ENCODE peak calls at places on chromosomes 5 and 9, in six cellular contexts. Q is AG09309, V is pancreas, K is lung, U is HCT116, H is adrenal gland. S is an unnamed sample.

GRCh38 chr5:17056056-17056690 is 120.1 kb upstream of the MYO10 start:
- DNase-seq in U (no peak), K (no peak), H (no peak), V (no peak), Q (no peak), S (no peak)

GRCh38 chr5:124343021-124343420 is 403.4 kb downstream of the ZNF608 start:
- DNase-seq in K (no peak), U (no peak), H (no peak), V (no peak), Q (no peak), S (no peak)

GRCh38 chr5:174205939-174206338 is 160.4 kb downstream of the NSG2 start:
- DNase-seq in Q (no peak), U (no peak), V (no peak), K (no peak), H (no peak), S (no peak)

GRCh38 chr5:143200781-143201398 is 202.6 kb downstream of the NR3C1 start:
- DNase-seq in H (peak), K (no peak), U (no peak), Q (peak), V (no peak), S (no peak)

GRCh38 chr9:16459421-16460148 is 410.9 kb downstream of the BNC2 start:
- DNase-seq in H (no peak), U (no peak), V (no peak), K (no peak), Q (no peak), S (no peak)

GRCh38 chr5:75681125-75681830 is 36.0 kb downstream of the POC5 start:
- DNase-seq in Q (peak), H (no peak), U (peak), K (no peak), V (no peak), S (no peak)

GRCh38 chr9:92504881-92505280 is 22.6 kb upstream of the ASPN start:
- DNase-seq in K (no peak), U (no peak), Q (no peak), H (no peak), V (no peak), S (no peak)

GRCh38 chr9:96604005-96604320 is 15.7 kb downstream of the CDC14B start:
- DNase-seq in V (no peak), K (no peak), H (peak), U (no peak), Q (no peak), S (no peak)

GRCh38 chr5:141637693-141638419 is 1.1 kb downstream of the RELL2 start:
- DNase-seq in K (peak), H (peak), V (peak), Q (no peak), U (no peak), S (peak)

GRCh38 chr9:21415492-21416267 is 6.8 kb downstream of the IFNA8 start:
- DNase-seq in K (no peak), H (no peak), U (no peak), V (no peak), Q (no peak), S (peak)

GRCh38 chr5:130324953-130325671 is 420.8 kb downstream of the CHSY3 start:
- DNase-seq in V (no peak), H (no peak), Q (no peak), K (no peak), U (no peak), S (no peak)

GRCh38 chr9:124489222-124489621 is 18.0 kb downstream of the NR5A1 start:
- DNase-seq in Q (peak), U (no peak), K (no peak), H (peak), V (no peak), S (no peak)

GRCh38 chr5:109411175-109411514 is 1.4 kb upstream of the PJA2 start:
- DNase-seq in K (no peak), V (no peak), H (no peak), U (no peak), Q (no peak), S (no peak)

GRCh38 chr5:40877371-40877988 is 31.8 kb upstream of the C7 start:
- DNase-seq in H (no peak), V (no peak), U (peak), Q (no peak), K (no peak), S (no peak)

GRCh38 chr5:142735323-142736246 is 34.6 kb upstream of the ARHGAP26 start:
- DNase-seq in K (no peak), H (no peak), Q (no peak), V (no peak), U (no peak), S (no peak)

GRCh38 chr5:56640763-56641406 is 174.5 kb upstream of the MAP3K1 start:
- DNase-seq in U (no peak), Q (no peak), H (peak), K (no peak), V (no peak), S (peak)

GRCh38 chr9:120513825-120514598 is 66.0 kb downstream of the CDK5RAP2 start:
- DNase-seq in Q (no peak), K (no peak), U (no peak), H (no peak), V (no peak), S (no peak)

GRCh38 chr5:124869481-124870033 is 123.1 kb upstream of the ZNF608 start:
- DNase-seq in H (no peak), Q (no peak), K (no peak), V (no peak), U (no peak), S (no peak)

GRCh38 chr5:122076669-122077450 is 1.2 kb downstream of the LOX start:
- DNase-seq in U (no peak), V (peak), H (peak), Q (no peak), K (peak), S (peak)

GRCh38 chr9:14395300-14396082 is 81.5 kb upstream of the NFIB start:
- DNase-seq in Q (no peak), H (peak), K (no peak), V (no peak), U (no peak), S (no peak)

GRCh38 chr9:84667571-84668203 is 1.8 kb upstream of the NTRK2 start:
- DNase-seq in K (no peak), U (no peak), H (no peak), V (no peak), Q (no peak), S (no peak)

GRCh38 chr5:54063817-54064216 is 246.6 kb downstream of the ARL15 start:
- DNase-seq in U (no peak), H (no peak), K (no peak), V (no peak), Q (peak), S (no peak)

DNA sequence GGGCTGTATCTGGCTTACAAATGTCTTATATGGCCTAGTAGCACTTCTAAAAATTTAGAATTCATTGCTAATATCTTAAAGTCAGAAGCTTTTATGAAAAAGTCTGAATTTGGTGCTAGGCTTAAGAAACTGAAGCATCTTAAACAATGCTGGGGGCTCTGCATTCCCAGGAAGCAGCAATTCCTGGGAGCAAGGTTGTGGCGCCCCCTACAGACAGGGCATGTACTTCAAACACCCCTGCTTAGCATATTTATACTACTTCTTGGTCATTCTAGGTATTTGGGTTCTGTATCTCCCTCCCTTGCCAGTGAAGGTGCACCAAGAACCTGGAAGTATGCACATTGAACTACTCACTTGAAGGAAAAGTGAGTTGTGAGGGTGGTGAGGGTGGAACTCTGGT is 64.6 kb upstream of the GRIA1 start:
- DNase-seq in H (no peak), U (peak), V (peak), K (no peak), Q (no peak), S (no peak)
- TF ChIP-seq CTCF in H (no peak), U (peak), V (no peak), K (no peak), Q (no peak), S (no peak)

DNA sequence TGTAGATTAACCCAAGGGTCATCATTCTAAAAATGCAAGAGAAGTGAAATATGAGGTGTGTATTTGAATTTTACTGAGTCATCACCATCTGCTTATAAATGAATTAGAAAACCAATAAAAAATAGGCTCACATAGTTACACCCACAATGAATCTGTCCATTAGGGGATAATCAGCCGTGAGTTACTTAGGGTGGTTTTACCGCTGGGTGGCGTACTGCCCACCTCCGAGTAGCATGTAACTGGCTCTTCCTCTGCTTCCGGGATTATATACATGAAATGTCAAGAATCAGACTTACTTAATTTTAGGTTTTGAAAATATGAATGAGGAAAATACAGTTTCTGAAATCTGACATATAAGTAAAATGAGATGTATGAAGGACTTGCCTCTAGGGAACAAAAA is 332.9 kb upstream of the CCNG1 start:
- DNase-seq in U (no peak), K (no peak), V (no peak), H (no peak), Q (no peak), S (no peak)
- TF ChIP-seq CTCF in U (peak), K (no peak), V (no peak), H (no peak), Q (no peak), S (no peak)

GRCh38 chr9:134888603-134889195 is 8.1 kb downstream of the FCN2 start:
- DNase-seq in H (no peak), Q (no peak), V (no peak), K (no peak), U (no peak), S (no peak)
- TF ChIP-seq CTCF in H (no peak), Q (no peak), V (no peak), K (no peak), U (no peak), S (no peak)

GRCh38 chr5:71699751-71700150 is 19.3 kb upstream of the CARTPT start:
- DNase-seq in Q (no peak), V (no peak), U (no peak), H (no peak), K (no peak), S (no peak)

GRCh38 chr5:71700803-71701202 is 18.3 kb upstream of the CARTPT start:
- DNase-seq in U (no peak), Q (no peak), H (no peak), K (no peak), V (no peak), S (no peak)

GRCh38 chr5:71695561-71695960 is 23.5 kb upstream of the CARTPT start:
- DNase-seq in V (no peak), K (no peak), U (no peak), Q (peak), H (no peak), S (no peak)

GRCh38 chr5:71699233-71699632 is 19.8 kb upstream of the CARTPT start:
- DNase-seq in V (no peak), Q (no peak), U (no peak), K (no peak), H (no peak), S (no peak)

DNA sequence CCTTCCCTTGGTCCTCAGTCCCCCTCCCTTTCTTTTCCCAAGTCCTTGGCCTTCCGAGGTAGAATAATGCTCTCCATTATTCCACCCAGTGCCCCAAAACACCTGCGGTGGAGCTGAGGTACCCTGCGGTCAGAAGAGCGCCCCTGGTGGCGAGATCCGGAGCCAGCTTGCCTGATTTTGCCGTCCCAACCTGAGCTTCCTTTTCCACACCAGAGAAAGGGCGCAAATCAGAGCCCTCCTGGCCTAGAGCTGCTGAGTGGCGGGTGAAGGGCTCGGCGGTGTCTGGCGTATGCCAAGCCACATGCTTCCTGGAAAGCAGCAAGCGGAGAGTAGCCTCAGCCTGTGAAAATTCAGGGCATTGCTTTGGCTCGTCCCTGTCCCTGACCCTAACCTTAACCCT is 21.1 kb upstream of the CARTPT start:
- DNase-seq in H (no peak), Q (no peak), K (no peak), V (no peak), U (no peak), S (no peak)
- TF ChIP-seq CTCF in H (peak), Q (peak), K (no peak), V (peak), U (peak), S (peak)

GRCh38 chr9:127144670-127145458 is 22.4 kb upstream of the ANGPTL2 start:
- DNase-seq in V (no peak), Q (no peak), K (peak), H (peak), U (no peak), S (no peak)
- TF ChIP-seq CTCF in V (no peak), Q (no peak), K (no peak), H (no peak), U (no peak), S (no peak)

GRCh38 chr5:31008231-31008630 is 185.3 kb upstream of the CDH6 start:
- DNase-seq in K (no peak), H (no peak), U (no peak), V (no peak), Q (no peak), S (no peak)

DNA sequence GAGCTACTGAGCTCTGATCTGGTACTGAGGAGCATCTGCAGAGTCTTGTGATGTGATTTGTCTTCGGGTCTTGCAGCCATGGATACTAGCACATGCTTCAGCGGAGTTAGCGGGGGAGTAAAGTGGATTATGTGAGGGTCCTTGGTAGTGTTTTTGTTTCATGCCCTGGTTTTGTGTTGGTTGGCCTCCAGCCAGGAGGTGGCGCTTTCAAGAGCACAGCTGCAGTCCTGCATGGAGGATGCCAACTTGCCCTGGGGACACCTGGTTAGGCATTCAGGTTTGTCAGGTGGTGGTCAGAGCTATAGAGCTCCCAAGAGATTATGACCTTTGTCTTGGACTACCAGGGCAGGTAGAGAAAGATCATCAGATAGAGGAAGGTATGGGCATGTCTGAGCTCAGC is 185.8 kb upstream of the CDH6 start:
- DNase-seq in V (no peak), H (no peak), K (no peak), U (no peak), Q (no peak), S (no peak)
- TF ChIP-seq CTCF in V (no peak), H (no peak), K (no peak), U (no peak), Q (no peak), S (no peak)

GRCh38 chr9:136616307-136616635 is 46.4 kb upstream of the EGFL7 start:
- DNase-seq in V (no peak), Q (no peak), U (no peak), H (no peak), K (no peak), S (no peak)

GRCh38 chr9:136615631-136616306 is 46.9 kb upstream of the EGFL7 start:
- DNase-seq in H (no peak), V (no peak), Q (no peak), U (no peak), K (no peak), S (no peak)

GRCh38 chr9:136613824-136614371 is 48.8 kb upstream of the EGFL7 start:
- DNase-seq in U (no peak), V (no peak), Q (no peak), H (no peak), K (no peak), S (peak)

GRCh38 chr9:136614372-136614922 is 48.3 kb upstream of the EGFL7 start:
- DNase-seq in K (no peak), U (no peak), H (no peak), Q (peak), V (no peak), S (peak)

DNA sequence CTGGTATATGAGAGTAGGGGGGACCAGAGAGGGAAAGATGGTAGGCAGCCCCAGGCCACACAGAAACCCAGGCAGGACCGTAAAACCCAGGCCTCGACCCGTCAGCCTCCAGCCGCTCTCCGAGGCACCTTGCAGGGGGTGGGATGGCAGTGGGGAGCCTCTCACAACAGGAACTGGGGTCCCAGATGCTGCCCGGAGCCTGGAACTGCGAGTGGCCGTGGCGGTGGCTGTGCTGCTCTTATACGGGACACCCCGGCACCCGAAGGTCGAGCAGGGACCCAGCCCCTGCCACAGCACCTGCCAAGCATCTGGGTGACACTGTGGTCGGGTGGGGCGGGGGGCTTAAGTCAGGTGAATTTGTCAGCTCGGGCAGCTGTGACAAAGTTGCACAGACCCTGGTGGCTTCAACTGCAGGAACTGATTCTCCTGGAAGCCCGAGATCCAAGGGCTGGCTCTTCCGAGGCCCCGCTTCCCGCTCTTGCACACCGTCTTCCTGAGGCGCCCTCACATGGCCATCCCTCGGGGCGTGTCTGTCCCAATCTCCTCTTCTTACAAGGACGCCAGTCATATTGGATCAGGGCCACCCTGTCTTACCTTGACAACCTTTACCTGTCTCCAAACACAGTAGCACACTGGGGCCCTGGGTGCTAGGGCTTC is 47.6 kb upstream of the EGFL7 start:
- DNase-seq in K (no peak), Q (no peak), V (no peak), U (peak), H (no peak), S (peak)
- TF ChIP-seq CTCF in K (no peak), Q (no peak), V (no peak), U (peak), H (no peak), S (no peak)

GRCh38 chr5:171774418-171774817 is 11.2 kb upstream of the SMIM23 start:
- DNase-seq in V (no peak), Q (no peak), K (no peak), U (no peak), H (no peak), S (no peak)

GRCh38 chr5:171764265-171764664 is 21.4 kb upstream of the SMIM23 start:
- DNase-seq in Q (no peak), V (no peak), K (no peak), U (no peak), H (no peak), S (no peak)

GRCh38 chr5:171766875-171767274 is 18.7 kb upstream of the SMIM23 start:
- DNase-seq in V (no peak), K (no peak), U (no peak), Q (no peak), H (no peak), S (no peak)

GRCh38 chr5:171773106-171773505 is 12.5 kb upstream of the SMIM23 start:
- DNase-seq in Q (no peak), V (no peak), H (no peak), U (no peak), K (no peak), S (no peak)

DNA sequence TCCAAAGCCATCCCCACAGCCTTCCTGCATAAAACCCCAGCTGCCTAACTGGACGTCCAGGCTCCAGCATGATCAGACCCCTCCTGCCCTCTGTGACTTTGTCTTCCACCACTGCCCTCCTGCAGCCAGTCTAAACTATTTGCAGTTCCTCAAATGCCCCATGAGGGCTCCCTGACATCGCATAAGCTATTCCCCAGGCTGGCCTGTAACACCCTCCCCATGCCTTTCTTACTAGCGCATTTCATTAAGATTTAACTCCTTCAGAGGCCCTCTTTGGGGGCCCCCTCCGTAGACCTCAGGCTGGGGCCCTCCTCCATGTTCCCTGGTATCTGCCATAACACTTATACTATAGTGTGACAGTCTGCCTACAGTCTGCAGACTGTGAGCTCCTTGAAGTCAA is 15.5 kb upstream of the SMIM23 start:
- DNase-seq in Q (no peak), U (no peak), K (no peak), H (no peak), V (no peak), S (no peak)
- TF ChIP-seq CTCF in Q (no peak), U (no peak), K (no peak), H (no peak), V (no peak), S (no peak)

GRCh38 chr5:158482201-158482600 is 617.5 kb downstream of the EBF1 start:
- DNase-seq in K (no peak), U (no peak), H (no peak), V (no peak), Q (no peak), S (no peak)

GRCh38 chr5:158477214-158477613 is 618.3 kb upstream of the CLINT1 start:
- DNase-seq in Q (no peak), V (no peak), K (no peak), U (no peak), H (no peak), S (no peak)

GRCh38 chr5:158483202-158483870 is 616.4 kb downstream of the EBF1 start:
- DNase-seq in V (no peak), K (no peak), H (no peak), U (no peak), Q (no peak), S (no peak)

DNA sequence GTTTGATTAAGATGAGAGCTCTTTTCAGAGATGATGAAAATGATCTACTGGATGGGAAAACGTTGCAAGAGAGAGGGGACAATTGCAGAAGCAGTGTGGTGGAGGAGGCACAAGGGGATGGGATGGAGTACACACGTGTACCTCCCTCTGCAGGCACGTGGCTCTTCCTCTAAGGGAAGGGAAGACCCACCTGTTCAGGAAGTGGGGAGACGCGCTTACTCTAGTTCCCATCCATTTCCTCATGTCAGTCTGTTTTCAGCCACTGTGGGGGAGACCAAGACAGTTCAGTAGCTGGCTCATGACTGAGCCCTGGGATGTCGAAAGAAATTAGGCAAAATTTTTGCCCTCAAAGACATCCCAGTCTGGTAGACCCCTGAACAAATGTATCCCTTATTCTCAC is 619.2 kb upstream of the CLINT1 start:
- DNase-seq in V (no peak), H (no peak), U (no peak), K (no peak), Q (no peak), S (no peak)
- TF ChIP-seq CTCF in V (no peak), H (no peak), U (no peak), K (no peak), Q (no peak), S (no peak)

S was measured in transverse colon.